ENCODE peak calls at places on chromosomes 4 and X, in five cellular contexts. Q is ascending aorta, O is aorta, W is ovary, S is activated T-cell treated with anti-CD3 and anti-CD28 coated beads for 24 hours. T is an unnamed sample.

GRCh38 chrX:130079824-130080406 is 30.4 kb downstream of the ELF4 start:
- DNase-seq in W (peak; percentile 59), S (no peak), O (no peak), Q (no peak), T (no peak)

GRCh38 chr4:102454278-102454677 is 46.9 kb upstream of the NFKB1 start:
- DNase-seq in S (no peak), O (no peak), W (no peak), Q (no peak), T (no peak)

GRCh38 chr4:174320501-174321199 is 36.9 kb downstream of the CEP44 start:
- DNase-seq in Q (no peak), W (no peak), S (no peak), O (no peak), T (no peak)

GRCh38 chr4:185585211-185585610 is 49.9 kb upstream of the PDLIM3 start:
- DNase-seq in W (no peak), O (no peak), S (no peak), Q (no peak), T (no peak)

GRCh38 chr4:8117278-8117682 is 41.3 kb downstream of the ABLIM2 start:
- DNase-seq in O (no peak), Q (no peak), W (no peak), S (peak; percentile 17), T (no peak)

GRCh38 chrX:140141444-140142029 is 176.2 kb upstream of the CXorf66 start:
- DNase-seq in W (peak; percentile 10), S (no peak), O (no peak), Q (no peak), T (no peak)

GRCh38 chr4:174009686-174010451 is 273.6 kb downstream of the FBXO8 start:
- DNase-seq in W (no peak), S (no peak), O (no peak), Q (no peak), T (no peak)

GRCh38 chrX:68175569-68175968 is 257.7 kb downstream of the OPHN1 start:
- DNase-seq in W (no peak), O (no peak), Q (no peak), S (no peak), T (no peak)

GRCh38 chr4:7478665-7479064 is 43.9 kb upstream of the PSAPL1 start:
- DNase-seq in S (no peak), W (no peak), Q (no peak), O (no peak), T (peak; percentile 74)

GRCh38 chrX:19332983-19333382 is 10.7 kb upstream of the PDHA1 start:
- DNase-seq in Q (no peak), W (peak; percentile 22), S (no peak), O (no peak), T (no peak)

GRCh38 chr4:22203436-22204011 is 255.0 kb upstream of the KCNIP4 start:
- DNase-seq in Q (no peak), O (no peak), S (no peak), W (no peak), T (no peak)

GRCh38 chr4:5307928-5308327 is 256.6 kb downstream of the STK32B start:
- DNase-seq in W (no peak), Q (no peak), O (no peak), S (no peak), T (no peak)

GRCh38 chrX:114584983-114585842 is 1.3 kb downstream of the HTR2C start:
- DNase-seq in S (no peak), O (no peak), Q (no peak), W (no peak), T (no peak)

GRCh38 chrX:119240356-119240755 is 4.3 kb downstream of the PGRMC1 start:
- DNase-seq in Q (no peak), S (no peak), W (no peak), O (no peak), T (no peak)

GRCh38 chr4:53646792-53647191 is 55.5 kb upstream of the LNX1 start:
- DNase-seq in W (no peak), S (no peak), Q (no peak), O (no peak), T (no peak)

GRCh38 chrX:107654778-107655761 is 26.8 kb downstream of the PRPS1 start:
- DNase-seq in S (peak; percentile 45), W (peak; percentile 48), Q (peak; percentile 48), O (peak; percentile 87), T (peak; percentile 85)

GRCh38 chr4:26061248-26061986 is 147.4 kb downstream of the SMIM20 start:
- DNase-seq in W (no peak), S (no peak), O (no peak), Q (no peak), T (no peak)